ENCODE peak calls at places on chromosomes 16 and 17, in four cellular contexts. D is head of caudate nucleus; I is fibroblast of pulmonary artery; N is stimulated activated CD4-positive, alpha-beta T cell treated with anti-CD3 and anti-CD28 coated beads, Interleukin-1b, Interleukin-23, amount 100 ng/mL, for 48 hours. B is an unnamed sample.

GRCh38 chr16:8740775-8741355 is 56.6 kb downstream of the TMEM186 start:
- DNase-seq in D (no peak), I (no peak), N (no peak), B (no peak)

GRCh38 chr16:22001591-22001990 is 675 bp upstream of the PDZD9 start:
- DNase-seq in D (no peak), I (peak), N (no peak), B (no peak)

GRCh38 chr16:14629612-14629918 is 495 bp downstream of the PARN start:
- DNase-seq in D (peak), I (no peak), N (peak), B (no peak)

GRCh38 chr16:17417740-17418139 is 53.0 kb downstream of the XYLT1 start:
- DNase-seq in D (no peak), I (no peak), N (peak), B (no peak)

GRCh38 chr16:880471-881171 is 80.1 kb upstream of the GNG13 start:
- DNase-seq in D (no peak), I (no peak), N (no peak), B (no peak)

GRCh38 chr16:55240933-55241332 is 83.1 kb upstream of the IRX6 start:
- DNase-seq in D (no peak), I (no peak), N (no peak), B (no peak)

GRCh38 chr16:54954220-54954619 is 23.6 kb downstream of the IRX5 start:
- DNase-seq in D (no peak), I (no peak), N (no peak), B (no peak)

GRCh38 chr17:1490643-1491405 is 1.7 kb downstream of the MYO1C start:
- DNase-seq in D (peak), I (no peak), N (peak), B (no peak)

GRCh38 chr17:59027750-59028149 is 78.9 kb downstream of the TRIM37 start:
- DNase-seq in D (no peak), I (no peak), N (no peak), B (no peak)

GRCh38 chr17:2102931-2103398 is 48.1 kb downstream of the HIC1 start:
- DNase-seq in D (no peak), I (peak), N (no peak), B (peak)

GRCh38 chr17:4715071-4715749 is 4.8 kb downstream of the ARRB2 start:
- DNase-seq in D (no peak), I (no peak), N (no peak), B (no peak)

GRCh38 chr17:37802061-37802460 is 57.2 kb upstream of the HNF1B start:
- DNase-seq in D (no peak), I (no peak), N (no peak), B (no peak)

GRCh38 chr16:4098496-4098895 is 17.7 kb downstream of the ADCY9 start:
- DNase-seq in D (no peak), I (peak), N (no peak), B (no peak)

GRCh38 chr17:74099441-74100340 is 103.8 kb upstream of the RPL38 start:
- DNase-seq in D (no peak), I (no peak), N (no peak), B (no peak)

B was measured in retinal pigment epithelial cell.